ENCODE peak calls at places on chromosomes 12 and 14, in seven cellular contexts. S is testis; R is heart right ventricle; F is stomach; I is CD8-positive, alpha-beta T cell; L is aorta; P is CD4-positive, alpha-beta memory T cell. H is an unnamed sample. For H3K4me1, the result is how much of the 10 kb centered on the place peaks cover.

GRCh38 chr14:54085841-54086240 is 129.2 kb upstream of the BMP4 start:
- DNase-seq in S (no peak), R (no peak), F (no peak), I (no peak), L (no peak), P (no peak), H (no peak)

GRCh38 chr14:33728010-33728498 is 222.8 kb downstream of the EGLN3 start:
- DNase-seq in S (no peak), R (no peak), F (no peak), I (no peak), L (no peak), P (no peak), H (no peak)

GRCh38 chr14:41047763-41048162 is 558.9 kb upstream of the LRFN5 start:
- DNase-seq in S (no peak), R (no peak), F (no peak), I (no peak), L (no peak), P (no peak), H (no peak)

GRCh38 chr12:54404061-54405004 is 14.7 kb downstream of the ITGA5 start:
- DNase-seq in S (peak), R (no peak), F (peak), I (no peak), L (peak), P (peak), H (peak)

GRCh38 chr12:9211687-9212086 is 3.5 kb upstream of the PZP start:
- DNase-seq in S (no peak), R (no peak), F (no peak), I (no peak), L (no peak), P (no peak), H (no peak)

GRCh38 chr12:115251727-115252126 is 567.8 kb upstream of the TBX3 start:
- DNase-seq in S (no peak), R (no peak), F (no peak), I (no peak), L (no peak), P (no peak), H (no peak)

GRCh38 chr14:27427796-27428195 is 830.0 kb upstream of the NOVA1 start:
- DNase-seq in S (no peak), R (no peak), F (no peak), I (no peak), L (no peak), P (no peak), H (no peak)

GRCh38 chr14:79947440-79947839 is 263.9 kb downstream of the DIO2 start:
- DNase-seq in S (no peak), R (no peak), F (no peak), I (no peak), L (no peak), P (no peak), H (no peak)

GRCh38 chr12:53600490-53601295 is 25.5 kb downstream of the ATF7 start:
- DNase-seq in S (no peak), R (no peak), F (no peak), I (no peak), L (no peak), P (no peak), H (no peak)

GRCh38 chr14:57831981-57832380 is 33.9 kb downstream of the SLC35F4 start:
- DNase-seq in S (no peak), R (no peak), F (no peak), I (no peak), L (no peak), P (no peak), H (no peak)

GRCh38 chr14:95733212-95733611 is 19.3 kb upstream of the TCL1A start:
- DNase-seq in S (no peak), R (no peak), F (no peak), I (no peak), L (no peak), P (no peak), H (no peak)

GRCh38 chr12:70049596-70050360 is 193.5 kb upstream of the CNOT2 start:
- DNase-seq in S (no peak), R (no peak), F (no peak), I (peak), L (no peak), P (no peak), H (no peak)

GRCh38 chr12:55681142-55682077 is 26.3 kb downstream of the ITGA7 start:
- DNase-seq in S (peak), R (peak), F (peak), I (no peak), L (peak), P (no peak), H (no peak)

GRCh38 chr14:26738571-26738970 is 140.7 kb upstream of the NOVA1 start:
- DNase-seq in S (no peak), R (no peak), F (no peak), I (no peak), L (no peak), P (no peak), H (no peak)

GRCh38 chr14:102590667-102591099 is 1.8 kb upstream of the RCOR1 start:
- DNase-seq in S (peak), R (peak), F (peak), I (no peak), L (peak), P (no peak), H (peak)

DNA sequence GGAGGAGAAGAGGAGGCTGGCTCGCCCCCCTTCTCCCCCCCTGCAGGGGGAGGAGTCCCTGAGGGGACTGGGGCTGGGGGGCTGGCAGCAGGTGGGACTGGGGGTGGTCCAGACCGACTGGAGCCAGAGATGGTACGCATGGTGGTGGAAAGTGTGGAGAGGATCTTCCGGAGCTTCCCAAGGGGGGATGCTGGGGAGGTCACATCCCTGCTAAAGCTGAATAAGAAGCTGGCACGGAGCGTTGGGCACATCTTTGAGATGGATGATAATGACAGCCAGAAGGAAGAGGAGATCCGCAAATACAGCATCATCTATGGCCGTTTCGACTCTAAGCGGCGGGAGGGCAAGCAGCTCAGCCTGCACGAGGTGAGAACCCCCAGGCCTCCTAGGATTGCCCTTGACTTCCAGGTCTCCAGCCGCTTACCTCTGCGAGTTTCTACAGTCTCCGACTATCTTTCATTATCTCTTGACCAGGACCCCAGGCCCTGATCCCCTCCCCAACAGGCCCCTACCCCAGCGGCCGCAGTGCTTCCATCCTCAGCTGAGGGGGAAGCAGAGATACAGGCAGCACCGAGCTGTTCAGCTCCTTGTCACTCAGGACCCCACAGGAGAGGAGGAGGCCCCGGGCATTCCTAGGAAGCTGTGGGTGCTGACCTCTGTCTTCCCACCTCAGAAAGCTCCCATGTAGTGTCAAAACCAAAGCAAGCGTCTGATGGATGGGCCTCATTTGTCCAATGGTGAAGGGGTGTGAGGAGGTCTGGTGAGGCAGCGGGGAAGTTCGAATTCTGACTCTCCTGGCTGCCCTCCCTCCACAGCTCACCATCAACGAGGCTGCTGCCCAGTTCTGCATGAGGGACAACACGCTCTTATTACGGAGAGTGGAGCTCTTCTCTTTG is 3.0 kb downstream of the NAB2 start:
- DNase-seq in S (no peak), R (no peak), F (no peak), I (no peak), L (no peak), P (no peak), H (no peak)
- H3K4me3 ChIP-seq in S (no peak), R (no peak), F (peak), I (no peak), L (no peak), P (no peak), H (no peak)

GRCh38 chr14:74888164-74889158 is 6.7 kb downstream of the DLST start:
- DNase-seq in S (no peak), R (no peak), F (no peak), I (no peak), L (no peak), P (peak), H (no peak)
- H3K4me1 ChIP-seq in S (under half), R (under half), F (half or more), I (under half), L (under half), P (half or more), H (under half)

GRCh38 chr14:22333408-22334274 is 255.4 kb downstream of the DAD1 start:
- DNase-seq in S (no peak), R (no peak), F (peak), I (no peak), L (no peak), P (no peak), H (no peak)
- H3K27ac ChIP-seq in S (no peak), R (no peak), F (no peak), I (no peak), L (no peak), P (no peak), H (no peak)

GRCh38 chr12:1660304-1661187 is 30.3 kb upstream of the ADIPOR2 start:
- DNase-seq in S (peak), R (peak), F (peak), I (peak), L (no peak), P (peak), H (peak)

GRCh38 chr12:1665366-1665765 is 25.5 kb upstream of the ADIPOR2 start:
- DNase-seq in S (no peak), R (no peak), F (no peak), I (no peak), L (no peak), P (no peak), H (no peak)

GRCh38 chr12:1662761-1663439 is 28.0 kb upstream of the ADIPOR2 start:
- DNase-seq in S (peak), R (peak), F (peak), I (no peak), L (peak), P (peak), H (no peak)

GRCh38 chr12:1663440-1664132 is 27.3 kb upstream of the ADIPOR2 start:
- DNase-seq in S (no peak), R (no peak), F (no peak), I (no peak), L (no peak), P (no peak), H (no peak)

DNA sequence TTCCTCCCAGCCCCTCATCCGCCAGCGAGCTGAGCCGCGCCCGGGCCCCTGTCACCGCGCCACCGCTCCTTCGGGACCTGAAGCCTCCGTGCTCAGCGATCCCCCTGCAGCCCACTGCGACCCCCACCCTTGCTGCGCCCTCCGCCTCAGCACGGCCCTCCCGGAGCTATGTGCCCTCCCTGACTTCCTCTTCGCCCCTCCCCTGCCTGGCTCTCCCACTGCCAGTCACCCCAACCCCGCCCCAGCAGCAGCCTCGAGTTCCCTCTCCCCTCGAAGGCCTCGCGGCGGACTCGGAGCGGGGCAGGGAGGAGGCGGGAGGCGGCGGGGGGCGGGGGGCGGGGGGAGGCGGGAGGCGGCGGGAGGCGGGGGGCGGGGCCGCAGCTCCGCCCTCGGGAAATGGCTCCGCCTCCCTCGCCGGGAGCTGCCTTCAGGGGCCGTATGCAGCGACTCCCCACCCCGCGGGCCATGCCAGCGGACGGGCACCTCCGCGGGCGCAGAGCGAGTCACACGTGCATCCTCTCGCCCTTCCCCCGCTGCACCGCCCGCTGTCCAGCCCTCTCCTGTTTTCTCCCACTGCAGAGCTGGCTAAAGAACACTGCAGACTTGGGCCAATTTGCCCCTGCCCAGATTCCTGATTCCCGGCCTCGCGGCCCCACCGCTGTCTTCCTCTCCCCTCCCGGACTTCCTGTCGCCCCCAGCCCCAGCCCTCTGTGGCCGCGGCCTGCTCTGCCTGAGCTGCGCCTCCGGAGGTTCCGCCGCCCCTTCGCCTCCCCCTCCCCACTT is 29.1 kb upstream of the ADIPOR2 start:
- DNase-seq in S (peak), R (peak), F (peak), I (peak), L (peak), P (peak), H (peak)
- H3K4me3 ChIP-seq in S (peak), R (peak), F (peak), I (peak), L (no peak), P (peak), H (peak)

DNA sequence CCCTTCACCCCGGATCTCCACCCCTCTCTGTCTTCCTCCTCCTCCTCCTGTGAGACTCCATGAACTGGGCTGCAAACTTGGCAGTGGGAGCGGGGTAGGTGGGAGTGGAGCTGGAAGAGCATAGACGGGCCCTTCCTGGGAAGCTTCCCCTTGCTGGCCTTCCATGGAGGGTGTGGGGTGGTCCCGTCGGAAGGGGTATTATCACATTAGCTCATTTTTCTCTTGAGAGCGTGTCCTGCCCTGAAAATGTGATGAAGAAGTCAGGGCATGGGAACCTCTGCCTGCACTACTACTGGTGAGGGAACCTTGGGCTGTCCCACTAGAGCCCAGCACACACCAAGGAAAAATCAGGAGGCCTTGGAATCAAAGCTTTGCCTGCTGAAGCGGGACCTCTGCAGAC is 66.5 kb downstream of the CACNA1C start:
- DNase-seq in S (no peak), R (no peak), F (no peak), I (no peak), L (no peak), P (no peak), H (no peak)
- H3K4me1 ChIP-seq in S (under half), R (under half), F (under half), I (under half), L (under half), P (under half), H (under half)

GRCh38 chr12:11761869-11762567 is 112.5 kb downstream of the ETV6 start:
- DNase-seq in S (no peak), R (no peak), F (no peak), I (no peak), L (no peak), P (no peak), H (no peak)
- H3K27ac ChIP-seq in S (no peak), R (no peak), F (peak), I (no peak), L (peak), P (no peak), H (no peak)

GRCh38 chr12:39010406-39010805 is 105.0 kb upstream of the CPNE8 start:
- DNase-seq in S (no peak), R (no peak), F (no peak), I (no peak), L (no peak), P (no peak), H (no peak)

GRCh38 chr12:39011161-39011560 is 105.8 kb upstream of the CPNE8 start:
- DNase-seq in S (no peak), R (no peak), F (no peak), I (no peak), L (no peak), P (no peak), H (no peak)

GRCh38 chr12:39003541-39004160 is 98.3 kb upstream of the CPNE8 start:
- DNase-seq in S (no peak), R (no peak), F (no peak), I (no peak), L (no peak), P (no peak), H (no peak)

GRCh38 chr12:39005671-39006070 is 100.3 kb upstream of the CPNE8 start:
- DNase-seq in S (no peak), R (no peak), F (no peak), I (no peak), L (no peak), P (no peak), H (no peak)

DNA sequence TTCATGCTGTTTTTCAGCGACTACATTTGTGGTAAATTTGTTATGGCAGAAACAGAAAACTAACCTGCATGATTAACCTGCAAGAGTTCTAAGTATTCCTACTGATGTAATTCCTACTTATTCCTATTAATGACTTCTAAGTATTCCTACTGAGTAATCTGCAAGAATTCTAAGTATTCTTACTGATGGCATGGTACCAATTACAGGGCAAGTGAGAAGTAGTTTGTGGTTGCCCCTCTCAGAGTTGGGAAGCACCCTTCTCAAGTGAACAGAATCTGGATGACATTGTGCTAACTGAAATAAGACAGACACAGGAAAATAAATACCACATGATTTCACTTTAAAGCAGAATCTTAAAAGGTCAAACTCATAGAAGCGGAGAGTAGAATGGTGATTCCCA is 100.9 kb upstream of the CPNE8 start:
- DNase-seq in S (no peak), R (no peak), F (no peak), I (no peak), L (no peak), P (no peak), H (no peak)
- H3K4me3 ChIP-seq in S (no peak), R (no peak), F (no peak), I (no peak), L (no peak), P (no peak), H (no peak)

H was measured in naive thymus-derived CD4-positive, alpha-beta T cell.